ENCODE peak calls at places on chromosomes 12 and 14, in six cellular contexts. E is uterus, Q is OCI-LY7, M is AG04450, V is AG10803, P is A549. O is an unnamed sample.

GRCh38 chr12:74412607-74413230 is 124.9 kb upstream of the ATXN7L3B start:
- DNase-seq in E (no peak), Q (peak), M (no peak), V (peak), P (peak), O (peak)

GRCh38 chr12:100576311-100577036 is 3.0 kb downstream of the GAS2L3 start:
- DNase-seq in E (no peak), Q (no peak), M (peak), V (peak), P (peak), O (no peak)

GRCh38 chr12:99983721-99984258 is 946 bp downstream of the ANKS1B start:
- DNase-seq in E (no peak), Q (no peak), M (no peak), V (no peak), P (peak), O (peak)

GRCh38 chr12:106433055-106433454 is 75.5 kb downstream of the POLR3B start:
- DNase-seq in E (no peak), Q (no peak), M (no peak), V (no peak), P (no peak), O (no peak)

GRCh38 chr12:89325495-89325894 is 26.8 kb downstream of the DUSP6 start:
- DNase-seq in E (no peak), Q (no peak), M (no peak), V (no peak), P (no peak), O (no peak)

GRCh38 chr12:121217761-121218160 is 7.8 kb downstream of the P2RX4 start:
- DNase-seq in E (no peak), Q (no peak), M (no peak), V (no peak), P (no peak), O (no peak)

GRCh38 chr12:3227076-3227975 is 150.1 kb downstream of the TSPAN9 start:
- DNase-seq in E (no peak), Q (no peak), M (no peak), V (no peak), P (no peak), O (no peak)

GRCh38 chr12:16121953-16122352 is 155.5 kb downstream of the SLC15A5 start:
- DNase-seq in E (no peak), Q (no peak), M (no peak), V (no peak), P (no peak), O (no peak)

GRCh38 chr12:20483776-20484175 is 115.4 kb downstream of the PDE3A start:
- DNase-seq in E (no peak), Q (no peak), M (no peak), V (no peak), P (no peak), O (no peak)

GRCh38 chr12:20489645-20490044 is 121.3 kb downstream of the PDE3A start:
- DNase-seq in E (no peak), Q (no peak), M (no peak), V (peak), P (peak), O (no peak)

GRCh38 chr12:20487519-20487918 is 119.2 kb downstream of the PDE3A start:
- DNase-seq in E (no peak), Q (no peak), M (no peak), V (peak), P (no peak), O (no peak)

GRCh38 chr12:20482680-20483079 is 114.3 kb downstream of the PDE3A start:
- DNase-seq in E (no peak), Q (no peak), M (no peak), V (no peak), P (no peak), O (no peak)

DNA sequence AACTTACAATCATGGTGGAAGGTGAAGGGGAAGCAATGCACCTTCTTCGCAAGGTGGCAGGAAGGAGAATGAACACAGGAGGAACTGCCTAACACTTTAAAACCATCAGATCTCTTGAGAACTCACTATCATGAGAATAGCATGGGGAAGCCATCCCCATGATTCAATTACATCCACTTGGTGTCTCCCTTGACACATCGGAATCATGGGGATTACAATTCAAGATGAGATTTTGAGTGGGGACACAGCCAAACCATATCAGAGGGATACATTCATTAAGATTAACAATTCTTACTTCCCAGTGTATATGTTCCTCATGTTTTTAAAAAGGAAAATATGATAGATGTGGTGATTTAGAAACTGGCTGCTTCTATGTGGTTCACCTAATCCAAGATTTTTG is 117.9 kb downstream of the PDE3A start:
- DNase-seq in E (no peak), Q (no peak), M (no peak), V (peak), P (peak), O (no peak)
- TF ChIP-seq CTCF in E (no peak), Q (no peak), M (no peak), V (peak), P (peak), O (no peak)

GRCh38 chr12:125162489-125163028 is 97.3 kb downstream of the AACS start:
- DNase-seq in E (no peak), Q (no peak), M (no peak), V (no peak), P (no peak), O (no peak)

GRCh38 chr12:125159687-125160086 is 94.5 kb downstream of the AACS start:
- DNase-seq in E (no peak), Q (no peak), M (no peak), V (no peak), P (no peak), O (no peak)

GRCh38 chr12:125163148-125163547 is 97.9 kb downstream of the AACS start:
- DNase-seq in E (no peak), Q (no peak), M (no peak), V (no peak), P (no peak), O (no peak)

GRCh38 chr12:125160556-125160955 is 95.3 kb downstream of the AACS start:
- DNase-seq in E (no peak), Q (no peak), M (no peak), V (no peak), P (no peak), O (no peak)

DNA sequence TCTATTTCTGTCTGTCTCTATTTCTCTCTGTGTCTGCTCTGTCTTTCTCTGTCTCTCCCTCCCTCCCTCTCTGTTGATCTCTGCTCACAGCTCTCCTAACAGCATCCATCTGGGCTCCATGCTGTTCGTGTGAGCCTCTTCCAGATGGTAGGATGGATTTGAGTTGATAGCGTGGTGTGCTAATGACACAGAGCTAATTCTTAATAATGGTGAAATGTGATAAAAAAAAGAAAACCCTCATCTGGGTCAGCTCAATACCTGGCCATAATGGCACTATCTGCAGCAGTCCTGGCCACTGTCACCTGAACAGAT is 96.4 kb downstream of the AACS start:
- DNase-seq in E (no peak), Q (no peak), M (no peak), V (no peak), P (no peak), O (no peak)
- TF ChIP-seq CTCF in E (no peak), Q (no peak), M (no peak), V (no peak), P (no peak), O (no peak)

GRCh38 chr14:45201908-45202307 is 51.1 kb downstream of the MIS18BP1 start:
- DNase-seq in E (no peak), Q (peak), M (no peak), V (peak), P (peak), O (peak)
- TF ChIP-seq CTCF in E (no peak), Q (peak), M (peak), V (peak), P (no peak), O (peak)

GRCh38 chr12:69630191-69630590 is 19.5 kb upstream of the LRRC10 start:
- DNase-seq in E (no peak), Q (no peak), M (no peak), V (peak), P (peak), O (no peak)
- TF ChIP-seq CTCF in E (no peak), Q (peak), M (peak), V (peak), P (peak), O (no peak)